ENCODE peak calls at places on chromosome 5, in five cellular contexts. One of them, this sample, is unnamed.

GRCh38 chr5:133936611-133937015 is 31.8 kb downstream of the C5orf15 start:
- DNase-seq in astrocyte: no peak
- DNase-seq in aorta: no peak
- DNase-seq in lower lobe of right lung: no peak
- DNase-seq in lung: no peak
- DNase-seq in this sample: no peak

GRCh38 chr5:150529555-150529954 is 21.6 kb downstream of the NDST1 start:
- DNase-seq in aorta: peak; percentile 15
- DNase-seq in lower lobe of right lung: no peak
- DNase-seq in lung: no peak
- DNase-seq in astrocyte: no peak
- DNase-seq in this sample: no peak

GRCh38 chr5:172939561-172939960 is 19.7 kb upstream of the RPL26L1 start:
- DNase-seq in astrocyte: no peak
- DNase-seq in lung: no peak
- DNase-seq in lower lobe of right lung: no peak
- DNase-seq in aorta: peak; percentile 27
- DNase-seq in this sample: no peak

GRCh38 chr5:52801329-52801728 is 13.6 kb downstream of the ITGA1 start:
- DNase-seq in lung: no peak
- DNase-seq in astrocyte: peak; percentile 16
- DNase-seq in aorta: no peak
- DNase-seq in lower lobe of right lung: no peak
- DNase-seq in this sample: no peak

GRCh38 chr5:31719988-31720387 is 81.1 kb downstream of the PDZD2 start:
- DNase-seq in lung: no peak
- DNase-seq in aorta: no peak
- DNase-seq in lower lobe of right lung: no peak
- DNase-seq in astrocyte: no peak
- DNase-seq in this sample: no peak

GRCh38 chr5:33049845-33050244 is 338.7 kb downstream of the NPR3 start:
- DNase-seq in astrocyte: peak; percentile 95
- DNase-seq in lung: no peak
- DNase-seq in lower lobe of right lung: no peak
- DNase-seq in aorta: peak; percentile 84
- DNase-seq in this sample: peak; percentile 94

GRCh38 chr5:13660072-13660471 is 284.4 kb downstream of the DNAH5 start:
- DNase-seq in lower lobe of right lung: no peak
- DNase-seq in lung: no peak
- DNase-seq in astrocyte: peak; percentile 7
- DNase-seq in aorta: no peak
- DNase-seq in this sample: no peak

GRCh38 chr5:10704949-10705621 is 55.9 kb downstream of the DAP start:
- DNase-seq in astrocyte: peak; percentile 84
- DNase-seq in lower lobe of right lung: no peak
- DNase-seq in lung: no peak
- DNase-seq in aorta: no peak
- DNase-seq in this sample: no peak

GRCh38 chr5:170426786-170427185 is 37.6 kb upstream of the KCNMB1 start:
- DNase-seq in lower lobe of right lung: no peak
- DNase-seq in lung: no peak
- DNase-seq in astrocyte: no peak
- DNase-seq in aorta: no peak
- DNase-seq in this sample: no peak

GRCh38 chr5:133075572-133076536 is 24.0 kb downstream of the HSPA4 start:
- DNase-seq in lower lobe of right lung: no peak
- DNase-seq in aorta: no peak
- DNase-seq in astrocyte: no peak
- DNase-seq in lung: no peak
- DNase-seq in this sample: no peak

GRCh38 chr5:164090358-164090757 is 584.9 kb downstream of the MAT2B start:
- DNase-seq in lower lobe of right lung: no peak
- DNase-seq in lung: no peak
- DNase-seq in aorta: no peak
- DNase-seq in astrocyte: no peak
- DNase-seq in this sample: no peak

GRCh38 chr5:11182441-11183080 is 421.5 kb upstream of the DAP start:
- DNase-seq in lower lobe of right lung: no peak
- DNase-seq in lung: no peak
- DNase-seq in aorta: no peak
- DNase-seq in astrocyte: peak; percentile 40
- DNase-seq in this sample: peak; percentile 46

GRCh38 chr5:77012601-77013000 is 17.6 kb upstream of the AGGF1 start:
- DNase-seq in aorta: no peak
- DNase-seq in astrocyte: no peak
- DNase-seq in lung: no peak
- DNase-seq in lower lobe of right lung: no peak
- DNase-seq in this sample: no peak

GRCh38 chr5:9523090-9523813 is 22.6 kb downstream of the SEMA5A start:
- DNase-seq in astrocyte: peak; percentile 44
- DNase-seq in lower lobe of right lung: no peak
- DNase-seq in aorta: no peak
- DNase-seq in lung: no peak
- DNase-seq in this sample: peak; percentile 33

GRCh38 chr5:79508794-79509193 is 5.1 kb downstream of the HOMER1 start:
- DNase-seq in lung: no peak
- DNase-seq in astrocyte: no peak
- DNase-seq in aorta: no peak
- DNase-seq in lower lobe of right lung: no peak
- DNase-seq in this sample: no peak

GRCh38 chr5:79508354-79508753 is 5.6 kb downstream of the HOMER1 start:
- DNase-seq in lower lobe of right lung: no peak
- DNase-seq in aorta: no peak
- DNase-seq in astrocyte: no peak
- DNase-seq in lung: no peak
- DNase-seq in this sample: no peak

GRCh38 chr5:79505138-79505537 is 8.8 kb downstream of the HOMER1 start:
- DNase-seq in lung: no peak
- DNase-seq in lower lobe of right lung: no peak
- DNase-seq in astrocyte: no peak
- DNase-seq in aorta: no peak
- DNase-seq in this sample: no peak

GRCh38 chr5:79509244-79509880 is 4.6 kb downstream of the HOMER1 start:
- DNase-seq in astrocyte: no peak
- DNase-seq in aorta: no peak
- DNase-seq in lung: no peak
- DNase-seq in lower lobe of right lung: no peak
- DNase-seq in this sample: no peak

DNA sequence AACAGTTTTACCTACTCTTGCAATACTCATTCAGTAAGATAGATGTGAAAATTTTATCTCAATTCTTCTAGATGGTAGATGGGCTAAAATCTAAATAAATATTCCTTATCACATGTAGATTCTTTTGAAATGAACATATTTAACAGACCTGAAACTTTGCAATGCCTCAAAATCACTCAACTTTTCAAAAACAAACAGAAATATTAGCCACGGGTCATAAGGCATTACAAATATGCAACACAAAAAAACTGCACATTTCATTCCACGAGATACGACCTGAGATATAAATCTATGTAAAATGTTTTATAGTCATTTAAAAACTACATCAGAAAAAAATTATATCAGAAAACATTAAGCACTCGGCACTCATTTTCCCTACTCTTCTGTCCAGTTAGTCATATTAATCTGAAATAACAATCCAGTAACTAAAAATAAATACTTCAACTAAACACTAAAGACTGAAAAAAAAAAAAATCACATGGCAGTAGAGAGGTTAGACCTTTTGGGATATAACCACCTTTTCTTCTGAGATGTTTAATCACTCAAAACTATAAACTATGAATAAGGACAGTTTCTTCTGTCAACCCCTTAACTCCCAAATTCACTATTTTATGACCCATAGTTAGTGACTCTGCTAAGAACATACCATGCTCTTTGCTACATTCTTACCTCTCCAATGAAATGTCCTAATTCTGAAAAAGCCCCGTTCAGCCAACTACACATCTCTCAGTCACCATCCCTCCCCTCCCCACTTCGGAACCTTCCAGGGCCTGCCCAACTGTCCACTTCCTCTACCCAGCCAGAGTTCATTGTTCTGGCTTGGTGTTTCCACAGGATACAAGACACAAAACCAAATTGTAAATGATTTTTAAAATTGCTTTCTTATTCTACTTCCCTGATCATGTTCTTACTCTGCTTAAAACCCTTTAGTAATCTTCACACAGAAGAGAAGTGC is 6.4 kb downstream of the HOMER1 start:
- DNase-seq in astrocyte: no peak
- DNase-seq in aorta: no peak
- DNase-seq in lower lobe of right lung: no peak
- DNase-seq in lung: no peak
- DNase-seq in this sample: no peak
- H3K27ac ChIP-seq in astrocyte: no peak overlapping the region
- H3K27ac ChIP-seq in aorta: no peak overlapping the region
- H3K27ac ChIP-seq in lower lobe of right lung: no peak overlapping the region
- H3K27ac ChIP-seq in lung: peak overlapping the region; percentile 87
- H3K27ac ChIP-seq in this sample: no peak overlapping the region

GRCh38 chr5:123599171-123599570 is 87.2 kb downstream of the CSNK1G3 start:
- DNase-seq in lower lobe of right lung: no peak
- DNase-seq in lung: no peak
- DNase-seq in astrocyte: peak; percentile 6
- DNase-seq in aorta: no peak
- DNase-seq in this sample: peak; percentile 15
- H3K27ac ChIP-seq in lower lobe of right lung: no peak overlapping the region
- H3K27ac ChIP-seq in lung: no peak overlapping the region
- H3K27ac ChIP-seq in astrocyte: no peak overlapping the region
- H3K27ac ChIP-seq in aorta: no peak overlapping the region
- H3K27ac ChIP-seq in this sample: no peak overlapping the region

GRCh38 chr5:1634337-1634661 is 110.5 kb upstream of the LPCAT1 start:
- DNase-seq in lower lobe of right lung: no peak
- DNase-seq in aorta: no peak
- DNase-seq in lung: no peak
- DNase-seq in astrocyte: no peak
- DNase-seq in this sample: no peak
- H3K27ac ChIP-seq in lower lobe of right lung: peak overlapping the region; percentile 82
- H3K27ac ChIP-seq in aorta: peak overlapping the region; percentile 4
- H3K27ac ChIP-seq in lung: peak overlapping the region; percentile 96
- H3K27ac ChIP-seq in astrocyte: no peak overlapping the region
- H3K27ac ChIP-seq in this sample: no peak overlapping the region

GRCh38 chr5:72485366-72486052 is 21.7 kb downstream of the ZNF366 start:
- DNase-seq in lower lobe of right lung: no peak
- DNase-seq in astrocyte: no peak
- DNase-seq in lung: no peak
- DNase-seq in aorta: no peak
- DNase-seq in this sample: no peak
- H3K27ac ChIP-seq in lower lobe of right lung: no peak overlapping the region
- H3K27ac ChIP-seq in astrocyte: no peak overlapping the region
- H3K27ac ChIP-seq in lung: no peak overlapping the region
- H3K27ac ChIP-seq in aorta: no peak overlapping the region
- H3K27ac ChIP-seq in this sample: no peak overlapping the region

GRCh38 chr5:151717390-151717789 is 30.7 kb upstream of the SPARC start:
- DNase-seq in aorta: no peak
- DNase-seq in lung: no peak
- DNase-seq in lower lobe of right lung: no peak
- DNase-seq in astrocyte: no peak
- DNase-seq in this sample: no peak

GRCh38 chr5:151718168-151718567 is 31.5 kb upstream of the SPARC start:
- DNase-seq in lower lobe of right lung: no peak
- DNase-seq in astrocyte: peak; percentile 52
- DNase-seq in aorta: no peak
- DNase-seq in lung: no peak
- DNase-seq in this sample: peak; percentile 40

GRCh38 chr5:151720195-151720594 is 33.5 kb upstream of the SPARC start:
- DNase-seq in aorta: no peak
- DNase-seq in lung: no peak
- DNase-seq in astrocyte: no peak
- DNase-seq in lower lobe of right lung: no peak
- DNase-seq in this sample: no peak

GRCh38 chr5:151719228-151719861 is 32.6 kb upstream of the SPARC start:
- DNase-seq in aorta: peak; percentile 61
- DNase-seq in astrocyte: no peak
- DNase-seq in lower lobe of right lung: no peak
- DNase-seq in lung: no peak
- DNase-seq in this sample: peak; percentile 69

GRCh38 chr5:151718653-151719052 is 31.9 kb upstream of the SPARC start:
- DNase-seq in lung: no peak
- DNase-seq in astrocyte: peak; percentile 95
- DNase-seq in aorta: no peak
- DNase-seq in lower lobe of right lung: no peak
- DNase-seq in this sample: peak; percentile 79
- H3K27ac ChIP-seq in lung: no peak overlapping the region
- H3K27ac ChIP-seq in astrocyte: peak overlapping the region; percentile 80
- H3K27ac ChIP-seq in aorta: peak overlapping the region; percentile 95
- H3K27ac ChIP-seq in lower lobe of right lung: peak overlapping the region; percentile 22
- H3K27ac ChIP-seq in this sample: peak overlapping the region; percentile 76

GRCh38 chr5:119411291-119411934 is 40.9 kb upstream of the HSD17B4 start:
- DNase-seq in lower lobe of right lung: no peak
- DNase-seq in lung: no peak
- DNase-seq in astrocyte: peak; percentile 72
- DNase-seq in aorta: no peak
- DNase-seq in this sample: peak; percentile 52

GRCh38 chr5:119409235-119409815 is 43.0 kb upstream of the HSD17B4 start:
- DNase-seq in lung: no peak
- DNase-seq in lower lobe of right lung: no peak
- DNase-seq in aorta: no peak
- DNase-seq in astrocyte: no peak
- DNase-seq in this sample: no peak

GRCh38 chr5:119410448-119411170 is 41.7 kb upstream of the HSD17B4 start:
- DNase-seq in lower lobe of right lung: no peak
- DNase-seq in lung: no peak
- DNase-seq in aorta: no peak
- DNase-seq in astrocyte: no peak
- DNase-seq in this sample: no peak

GRCh38 chr5:119412828-119413227 is 39.5 kb upstream of the HSD17B4 start:
- DNase-seq in astrocyte: no peak
- DNase-seq in aorta: no peak
- DNase-seq in lower lobe of right lung: no peak
- DNase-seq in lung: no peak
- DNase-seq in this sample: no peak

DNA sequence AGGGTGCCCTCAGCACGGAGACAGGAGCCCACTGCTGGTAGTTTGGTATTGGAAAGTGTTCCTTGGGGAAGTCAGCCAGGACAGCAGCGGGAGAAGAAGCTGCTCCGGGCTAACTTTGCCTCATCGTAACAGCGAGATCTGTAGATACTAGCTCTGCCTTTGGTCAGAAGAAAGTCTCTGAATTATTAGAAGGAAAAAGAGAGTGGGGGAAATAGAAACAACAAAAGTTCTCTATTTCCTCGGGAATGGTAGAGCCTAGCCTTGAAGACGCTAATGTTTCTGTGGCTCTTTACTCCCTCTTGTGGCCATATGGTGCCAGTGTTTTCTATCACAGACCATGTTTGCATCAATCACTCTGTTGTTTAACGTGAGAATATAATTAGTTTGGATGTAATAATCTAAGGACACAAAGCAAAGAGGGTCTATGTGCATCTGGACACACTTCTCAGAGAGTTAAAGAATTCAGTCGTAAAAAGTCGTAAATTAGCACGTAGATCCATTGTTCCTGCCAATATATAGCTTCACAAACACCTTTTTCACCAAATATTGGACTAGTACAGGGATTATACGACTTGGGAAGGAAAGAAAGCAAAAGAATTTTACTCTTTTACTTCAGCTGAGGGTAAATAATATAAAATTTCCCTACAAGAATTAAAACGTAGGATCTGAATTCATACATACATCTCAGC is 40.2 kb upstream of the HSD17B4 start:
- DNase-seq in astrocyte: peak; percentile 47
- DNase-seq in lower lobe of right lung: no peak
- DNase-seq in lung: peak; percentile 56
- DNase-seq in aorta: peak; percentile 68
- DNase-seq in this sample: peak; percentile 81
- H3K27ac ChIP-seq in astrocyte: peak overlapping the region; percentile 80
- H3K27ac ChIP-seq in lower lobe of right lung: peak overlapping the region; percentile 58
- H3K27ac ChIP-seq in lung: peak overlapping the region; percentile 34
- H3K27ac ChIP-seq in aorta: peak overlapping the region; percentile 42
- H3K27ac ChIP-seq in this sample: peak overlapping the region; percentile 27

GRCh38 chr5:36939969-36940858 is 63.6 kb downstream of the NIPBL start:
- DNase-seq in astrocyte: no peak
- DNase-seq in aorta: no peak
- DNase-seq in lung: no peak
- DNase-seq in lower lobe of right lung: no peak
- DNase-seq in this sample: no peak
- H3K27ac ChIP-seq in astrocyte: no peak overlapping the region
- H3K27ac ChIP-seq in aorta: no peak overlapping the region
- H3K27ac ChIP-seq in lung: no peak overlapping the region
- H3K27ac ChIP-seq in lower lobe of right lung: no peak overlapping the region
- H3K27ac ChIP-seq in this sample: no peak overlapping the region

This sample was measured in brain microvascular endothelial cell.